ENCODE peak calls at places on chromosomes 12 and 14, in four cellular contexts. G, J, F and B are unnamed samples.

GRCh38 chr12:121949643-121950397 is 31.4 kb downstream of the CFAP251 start:
- DNase-seq in F (peak; percentile 96), G (no peak), J (no peak), B (peak; percentile 78)

GRCh38 chr12:81141220-81141619 is 63.3 kb downstream of the ACSS3 start:
- DNase-seq in G (no peak), F (no peak), J (no peak), B (no peak)

GRCh38 chr12:49825971-49826421 is 2.2 kb downstream of the NCKAP5L start:
- DNase-seq in G (no peak), F (peak; percentile 74), J (no peak), B (peak; percentile 67)

GRCh38 chr12:24902521-24903304 is 46.2 kb downstream of the BCAT1 start:
- DNase-seq in F (peak; percentile 53), G (no peak), J (no peak), B (no peak)

GRCh38 chr12:110657747-110658146 is 31.2 kb downstream of the HVCN1 start:
- DNase-seq in F (no peak), J (no peak), G (no peak), B (no peak)

GRCh38 chr12:106341086-106341879 is 16.3 kb upstream of the POLR3B start:
- DNase-seq in J (no peak), F (no peak), G (no peak), B (no peak)

GRCh38 chr12:50086148-50086547 is 1.0 kb downstream of the SMARCD1 start:
- DNase-seq in G (no peak), F (no peak), J (no peak), B (no peak)

GRCh38 chr14:55973285-55973800 is 144.9 kb upstream of the PELI2 start:
- DNase-seq in J (no peak), G (no peak), F (no peak), B (no peak)

GRCh38 chr12:50690923-50691322 is 73.0 kb upstream of the ATF1 start:
- DNase-seq in F (peak; percentile 38), G (no peak), J (no peak), B (no peak)

GRCh38 chr14:78758333-78758732 is 588.2 kb downstream of the NRXN3 start:
- DNase-seq in G (no peak), F (peak; percentile 37), J (no peak), B (no peak)

GRCh38 chr14:34052658-34053014 is 101.8 kb upstream of the EGLN3 start:
- DNase-seq in G (no peak), F (peak; percentile 36), J (no peak), B (no peak)

GRCh38 chr14:52473557-52473956 is 78.7 kb downstream of the TXNDC16 start:
- DNase-seq in F (peak; percentile 80), G (no peak), J (no peak), B (no peak)

GRCh38 chr14:42192659-42193425 is 586.2 kb downstream of the LRFN5 start:
- DNase-seq in G (no peak), J (peak; percentile 97), F (peak; percentile 93), B (peak; percentile 96)

GRCh38 chr14:70188292-70188607 is 501 bp downstream of the SLC8A3 start:
- DNase-seq in G (no peak), J (no peak), F (no peak), B (no peak)

GRCh38 chr12:106780010-106780625 is 5.6 kb downstream of the RIC8B start:
- DNase-seq in G (no peak), F (peak; percentile 32), J (no peak), B (no peak)

GRCh38 chr12:31859232-31859977 is 99.8 kb upstream of the RESF1 start:
- DNase-seq in F (no peak), G (no peak), J (no peak), B (no peak)

GRCh38 chr14:35332517-35333346 is 40.5 kb downstream of the PSMA6 start:
- DNase-seq in G (no peak), F (peak; percentile 58), J (no peak), B (no peak)

GRCh38 chr14:53450871-53451270 is 297.7 kb upstream of the DDHD1 start:
- DNase-seq in G (no peak), J (no peak), F (peak; percentile 18), B (no peak)

GRCh38 chr12:102948941-102949352 is 8.5 kb upstream of the ASCL1 start:
- DNase-seq in F (peak; percentile 55), J (no peak), G (no peak), B (no peak)

GRCh38 chr12:27244680-27245005 is 557 bp downstream of the STK38L start:
- DNase-seq in J (no peak), G (no peak), F (peak; percentile 67), B (no peak)

GRCh38 chr12:12357697-12358476 is 1.0 kb downstream of the BORCS5 start:
- DNase-seq in F (no peak), J (no peak), G (no peak), B (no peak)

GRCh38 chr12:70248916-70249315 is 5.7 kb downstream of the CNOT2 start:
- DNase-seq in F (peak; percentile 48), G (no peak), J (no peak), B (no peak)

GRCh38 chr14:70954068-70954467 is 46.8 kb downstream of the PCNX1 start:
- DNase-seq in F (no peak), J (no peak), G (no peak), B (no peak)

GRCh38 chr14:99038401-99038800 is 233.6 kb downstream of the BCL11B start:
- DNase-seq in F (no peak), J (no peak), G (no peak), B (no peak)

GRCh38 chr14:104773505-104774452 is 20.8 kb downstream of the SIVA1 start:
- DNase-seq in F (no peak), G (no peak), J (no peak), B (no peak)

GRCh38 chr14:76955575-76956252 is 72.8 kb downstream of the IRF2BPL start:
- DNase-seq in J (no peak), G (peak; percentile 19), F (peak; percentile 78), B (no peak)

GRCh38 chr12:89414851-89415250 is 62.5 kb upstream of the DUSP6 start:
- DNase-seq in G (no peak), F (peak; percentile 66), J (peak; percentile 52), B (no peak)

GRCh38 chr12:109462868-109463692 is 14.0 kb downstream of the KCTD10 start:
- DNase-seq in J (peak; percentile 95), G (no peak), F (peak; percentile 98), B (peak; percentile 93)

DNA sequence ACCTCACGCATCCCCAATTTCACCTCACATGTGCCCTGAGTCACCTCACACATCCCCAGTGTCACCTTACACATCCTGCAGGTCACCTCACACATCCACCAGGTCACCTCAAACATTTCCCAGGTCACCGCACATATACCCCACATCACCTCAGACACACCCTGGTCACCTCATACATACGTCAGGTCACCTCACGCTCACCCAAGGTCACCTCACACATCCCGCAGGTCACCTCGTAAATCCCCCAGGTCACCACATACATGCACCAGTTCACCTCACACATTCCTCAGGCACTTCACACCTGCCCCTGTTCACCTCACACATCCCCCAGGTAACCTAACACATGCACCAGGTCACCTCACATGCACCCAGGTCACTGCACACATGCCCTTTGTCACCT is 864.0 kb downstream of the TMEM121 start:
- DNase-seq in J (no peak), F (no peak), G (no peak), B (no peak)
- H3K4me3 ChIP-seq in J (no peak overlapping the region), F (no peak overlapping the region), G (no peak overlapping the region), B (no peak overlapping the region)

GRCh38 chr12:116508145-116509121 is 50.7 kb upstream of the MAP1LC3B2 start:
- DNase-seq in G (no peak), F (no peak), J (no peak), B (no peak)

GRCh38 chr12:116504438-116504837 is 54.7 kb upstream of the MAP1LC3B2 start:
- DNase-seq in G (no peak), J (no peak), F (no peak), B (no peak)

GRCh38 chr12:116502141-116502725 is 56.9 kb upstream of the MAP1LC3B2 start:
- DNase-seq in F (no peak), G (no peak), J (no peak), B (no peak)

GRCh38 chr12:116502989-116503496 is 56.1 kb upstream of the MAP1LC3B2 start:
- DNase-seq in F (no peak), G (no peak), J (no peak), B (no peak)

DNA sequence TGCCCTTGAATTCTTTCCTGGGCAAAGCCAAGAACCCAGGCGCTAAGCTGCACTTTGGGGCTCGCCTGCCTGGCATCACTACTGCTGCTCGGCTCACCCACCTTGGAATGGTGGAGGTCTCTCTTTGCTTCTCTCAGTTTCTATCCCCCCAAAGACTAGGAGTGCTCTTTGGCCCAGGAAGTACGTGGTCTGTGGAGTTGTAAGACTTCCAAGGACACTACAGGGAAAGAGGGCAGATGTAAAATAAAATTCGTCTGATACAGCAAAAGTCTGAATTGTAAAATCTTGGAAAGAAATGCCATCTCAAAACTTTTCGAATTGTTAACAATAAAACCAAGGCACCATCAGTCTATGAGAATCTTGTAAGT is 52.5 kb upstream of the MAP1LC3B2 start:
- DNase-seq in J (no peak), G (no peak), F (no peak), B (no peak)
- H3K4me3 ChIP-seq in J (no peak overlapping the region), G (no peak overlapping the region), F (no peak overlapping the region), B (no peak overlapping the region)

GRCh38 chr12:54299515-54300266 is 1.1 kb downstream of the NFE2 start:
- DNase-seq in J (no peak), F (peak; percentile 70), G (no peak), B (no peak)
- H3K4me3 ChIP-seq in J (no peak overlapping the region), F (no peak overlapping the region), G (no peak overlapping the region), B (no peak overlapping the region)

GRCh38 chr14:97978336-97978735 is 1181.2 kb downstream of the VRK1 start:
- DNase-seq in J (no peak), F (peak; percentile 7), G (peak; percentile 46), B (peak; percentile 12)
- H3K4me3 ChIP-seq in J (no peak overlapping the region), F (no peak overlapping the region), G (peak overlapping the region; percentile 75), B (peak overlapping the region; percentile 27)

GRCh38 chr14:68710776-68711175 is 82.1 kb downstream of the ZFP36L1 start:
- DNase-seq in G (no peak), J (no peak), F (no peak), B (no peak)
- H3K4me3 ChIP-seq in G (no peak overlapping the region), J (no peak overlapping the region), F (no peak overlapping the region), B (no peak overlapping the region)

GRCh38 chr14:24432259-24433131 is 2.7 kb downstream of the KHNYN start:
- DNase-seq in G (no peak), F (no peak), J (no peak), B (no peak)
- H3K4me3 ChIP-seq in G (no peak overlapping the region), F (peak overlapping the region; percentile 38), J (peak overlapping the region; percentile 34), B (peak overlapping the region; percentile 88)

DNA sequence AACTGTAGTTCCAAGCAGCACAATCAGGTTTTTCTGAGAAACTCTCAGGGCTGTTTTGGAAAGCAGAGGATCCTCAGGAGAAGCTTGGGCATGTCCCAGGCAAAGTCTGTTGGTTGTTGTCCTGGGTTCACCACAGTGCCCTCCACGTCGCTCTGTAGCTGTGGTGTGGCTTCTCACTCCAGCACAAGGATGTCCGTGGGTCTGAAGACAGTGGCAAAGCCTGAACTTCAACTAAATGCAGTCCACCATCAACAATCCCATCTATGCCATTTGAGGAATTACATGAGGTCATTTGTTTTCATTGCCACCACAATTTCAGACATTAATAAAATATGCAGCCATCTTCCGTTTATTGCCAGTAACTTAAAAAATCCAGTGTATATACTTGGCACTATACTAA is 272.2 kb downstream of the LRIG3 start:
- DNase-seq in J (no peak), F (no peak), G (no peak), B (no peak)
- H3K4me3 ChIP-seq in J (no peak overlapping the region), F (no peak overlapping the region), G (no peak overlapping the region), B (no peak overlapping the region)